ENCODE peak calls at places on chromosomes 4 and X, in six cellular contexts. One of them, this sample, is unnamed.

GRCh38 chrX:144791298-144791697 is 456.0 kb upstream of the SPANXN1 start:
- DNase-seq in globus pallidus: no peak
- DNase-seq in NT2/D1: no peak
- DNase-seq in effector CD4-positive, alpha-beta T cell: no peak
- DNase-seq in activated CD8-positive, alpha-beta memory T cell treated with anti-CD3 and anti-CD28 coated beads, Interleukin-2, amount 50 U/mL, for 4 hours: no peak
- DNase-seq in activated naive CD4-positive, alpha-beta T cell treated with Interleukin-2 at 50 U/mL for 16 hours: no peak
- DNase-seq in this sample: no peak

GRCh38 chr4:35300996-35301774 is 943.1 kb downstream of the ARAP2 start:
- DNase-seq in effector CD4-positive, alpha-beta T cell: no peak
- DNase-seq in NT2/D1: peak
- DNase-seq in globus pallidus: no peak
- DNase-seq in activated naive CD4-positive, alpha-beta T cell treated with Interleukin-2 at 50 U/mL for 16 hours: no peak
- DNase-seq in activated CD8-positive, alpha-beta memory T cell treated with anti-CD3 and anti-CD28 coated beads, Interleukin-2, amount 50 U/mL, for 4 hours: no peak
- DNase-seq in this sample: peak

GRCh38 chr4:41179086-41179374 is 35.3 kb downstream of the APBB2 start:
- DNase-seq in effector CD4-positive, alpha-beta T cell: no peak
- DNase-seq in NT2/D1: no peak
- DNase-seq in activated CD8-positive, alpha-beta memory T cell treated with anti-CD3 and anti-CD28 coated beads, Interleukin-2, amount 50 U/mL, for 4 hours: no peak
- DNase-seq in activated naive CD4-positive, alpha-beta T cell treated with Interleukin-2 at 50 U/mL for 16 hours: no peak
- DNase-seq in globus pallidus: peak
- DNase-seq in this sample: no peak

GRCh38 chr4:4869380-4869723 is 9.9 kb downstream of the MSX1 start:
- DNase-seq in effector CD4-positive, alpha-beta T cell: no peak
- DNase-seq in activated CD8-positive, alpha-beta memory T cell treated with anti-CD3 and anti-CD28 coated beads, Interleukin-2, amount 50 U/mL, for 4 hours: no peak
- DNase-seq in NT2/D1: no peak
- DNase-seq in activated naive CD4-positive, alpha-beta T cell treated with Interleukin-2 at 50 U/mL for 16 hours: no peak
- DNase-seq in globus pallidus: no peak
- DNase-seq in this sample: no peak

GRCh38 chr4:124591646-124592045 is 120.9 kb downstream of the ANKRD50 start:
- DNase-seq in NT2/D1: no peak
- DNase-seq in globus pallidus: no peak
- DNase-seq in activated CD8-positive, alpha-beta memory T cell treated with anti-CD3 and anti-CD28 coated beads, Interleukin-2, amount 50 U/mL, for 4 hours: no peak
- DNase-seq in effector CD4-positive, alpha-beta T cell: no peak
- DNase-seq in activated naive CD4-positive, alpha-beta T cell treated with Interleukin-2 at 50 U/mL for 16 hours: no peak
- DNase-seq in this sample: no peak

GRCh38 chr4:137422666-137423065 is 109.6 kb downstream of the PCDH18 start:
- DNase-seq in activated CD8-positive, alpha-beta memory T cell treated with anti-CD3 and anti-CD28 coated beads, Interleukin-2, amount 50 U/mL, for 4 hours: no peak
- DNase-seq in effector CD4-positive, alpha-beta T cell: no peak
- DNase-seq in NT2/D1: no peak
- DNase-seq in globus pallidus: no peak
- DNase-seq in activated naive CD4-positive, alpha-beta T cell treated with Interleukin-2 at 50 U/mL for 16 hours: no peak
- DNase-seq in this sample: no peak

GRCh38 chr4:79757580-79757979 is 315.4 kb downstream of the ANTXR2 start:
- DNase-seq in activated CD8-positive, alpha-beta memory T cell treated with anti-CD3 and anti-CD28 coated beads, Interleukin-2, amount 50 U/mL, for 4 hours: no peak
- DNase-seq in NT2/D1: no peak
- DNase-seq in globus pallidus: no peak
- DNase-seq in activated naive CD4-positive, alpha-beta T cell treated with Interleukin-2 at 50 U/mL for 16 hours: no peak
- DNase-seq in effector CD4-positive, alpha-beta T cell: no peak
- DNase-seq in this sample: no peak

GRCh38 chrX:41337140-41337539 is 3.2 kb downstream of the DDX3X start:
- DNase-seq in activated naive CD4-positive, alpha-beta T cell treated with Interleukin-2 at 50 U/mL for 16 hours: no peak
- DNase-seq in NT2/D1: no peak
- DNase-seq in activated CD8-positive, alpha-beta memory T cell treated with anti-CD3 and anti-CD28 coated beads, Interleukin-2, amount 50 U/mL, for 4 hours: no peak
- DNase-seq in globus pallidus: no peak
- DNase-seq in effector CD4-positive, alpha-beta T cell: no peak
- DNase-seq in this sample: no peak

GRCh38 chrX:107440187-107440586 is 9.3 kb upstream of the FRMPD3 start:
- DNase-seq in activated naive CD4-positive, alpha-beta T cell treated with Interleukin-2 at 50 U/mL for 16 hours: no peak
- DNase-seq in effector CD4-positive, alpha-beta T cell: no peak
- DNase-seq in activated CD8-positive, alpha-beta memory T cell treated with anti-CD3 and anti-CD28 coated beads, Interleukin-2, amount 50 U/mL, for 4 hours: no peak
- DNase-seq in globus pallidus: no peak
- DNase-seq in NT2/D1: no peak
- DNase-seq in this sample: no peak

GRCh38 chr4:162523171-162523570 is 359.4 kb upstream of the FSTL5 start:
- DNase-seq in NT2/D1: no peak
- DNase-seq in activated naive CD4-positive, alpha-beta T cell treated with Interleukin-2 at 50 U/mL for 16 hours: no peak
- DNase-seq in globus pallidus: no peak
- DNase-seq in effector CD4-positive, alpha-beta T cell: no peak
- DNase-seq in activated CD8-positive, alpha-beta memory T cell treated with anti-CD3 and anti-CD28 coated beads, Interleukin-2, amount 50 U/mL, for 4 hours: no peak
- DNase-seq in this sample: no peak

GRCh38 chrX:85244411-85245210 is 820 bp downstream of the ZNF711 start:
- DNase-seq in effector CD4-positive, alpha-beta T cell: no peak
- DNase-seq in activated naive CD4-positive, alpha-beta T cell treated with Interleukin-2 at 50 U/mL for 16 hours: no peak
- DNase-seq in NT2/D1: no peak
- DNase-seq in globus pallidus: peak
- DNase-seq in activated CD8-positive, alpha-beta memory T cell treated with anti-CD3 and anti-CD28 coated beads, Interleukin-2, amount 50 U/mL, for 4 hours: peak
- DNase-seq in this sample: no peak

GRCh38 chr4:25367004-25367621 is 9.9 kb upstream of the ANAPC4 start:
- DNase-seq in effector CD4-positive, alpha-beta T cell: no peak
- DNase-seq in globus pallidus: peak
- DNase-seq in activated naive CD4-positive, alpha-beta T cell treated with Interleukin-2 at 50 U/mL for 16 hours: no peak
- DNase-seq in NT2/D1: no peak
- DNase-seq in activated CD8-positive, alpha-beta memory T cell treated with anti-CD3 and anti-CD28 coated beads, Interleukin-2, amount 50 U/mL, for 4 hours: no peak
- DNase-seq in this sample: no peak

GRCh38 chr4:28879900-28880299 is 1840.3 kb upstream of the PCDH7 start:
- DNase-seq in globus pallidus: no peak
- DNase-seq in activated CD8-positive, alpha-beta memory T cell treated with anti-CD3 and anti-CD28 coated beads, Interleukin-2, amount 50 U/mL, for 4 hours: no peak
- DNase-seq in effector CD4-positive, alpha-beta T cell: no peak
- DNase-seq in activated naive CD4-positive, alpha-beta T cell treated with Interleukin-2 at 50 U/mL for 16 hours: no peak
- DNase-seq in NT2/D1: no peak
- DNase-seq in this sample: no peak

GRCh38 chrX:74259879-74260491 is 44.0 kb upstream of the ZCCHC13 start:
- DNase-seq in activated CD8-positive, alpha-beta memory T cell treated with anti-CD3 and anti-CD28 coated beads, Interleukin-2, amount 50 U/mL, for 4 hours: no peak
- DNase-seq in NT2/D1: peak
- DNase-seq in effector CD4-positive, alpha-beta T cell: no peak
- DNase-seq in globus pallidus: no peak
- DNase-seq in activated naive CD4-positive, alpha-beta T cell treated with Interleukin-2 at 50 U/mL for 16 hours: no peak
- DNase-seq in this sample: no peak

GRCh38 chrX:12948495-12948894 is 26.4 kb upstream of the TMSB4X start:
- DNase-seq in activated naive CD4-positive, alpha-beta T cell treated with Interleukin-2 at 50 U/mL for 16 hours: no peak
- DNase-seq in activated CD8-positive, alpha-beta memory T cell treated with anti-CD3 and anti-CD28 coated beads, Interleukin-2, amount 50 U/mL, for 4 hours: no peak
- DNase-seq in globus pallidus: no peak
- DNase-seq in NT2/D1: no peak
- DNase-seq in effector CD4-positive, alpha-beta T cell: no peak
- DNase-seq in this sample: no peak

GRCh38 chrX:41734530-41734929 is 10.5 kb downstream of the GPR82 start:
- DNase-seq in effector CD4-positive, alpha-beta T cell: no peak
- DNase-seq in globus pallidus: no peak
- DNase-seq in activated CD8-positive, alpha-beta memory T cell treated with anti-CD3 and anti-CD28 coated beads, Interleukin-2, amount 50 U/mL, for 4 hours: no peak
- DNase-seq in activated naive CD4-positive, alpha-beta T cell treated with Interleukin-2 at 50 U/mL for 16 hours: no peak
- DNase-seq in NT2/D1: no peak
- DNase-seq in this sample: peak

GRCh38 chrX:109749207-109749606 is 16.1 kb upstream of the ACSL4 start:
- DNase-seq in globus pallidus: no peak
- DNase-seq in activated naive CD4-positive, alpha-beta T cell treated with Interleukin-2 at 50 U/mL for 16 hours: no peak
- DNase-seq in effector CD4-positive, alpha-beta T cell: no peak
- DNase-seq in NT2/D1: no peak
- DNase-seq in activated CD8-positive, alpha-beta memory T cell treated with anti-CD3 and anti-CD28 coated beads, Interleukin-2, amount 50 U/mL, for 4 hours: no peak
- DNase-seq in this sample: no peak

GRCh38 chrX:40010550-40011364 is 87.0 kb downstream of the BCOR start:
- DNase-seq in activated naive CD4-positive, alpha-beta T cell treated with Interleukin-2 at 50 U/mL for 16 hours: no peak
- DNase-seq in globus pallidus: no peak
- DNase-seq in effector CD4-positive, alpha-beta T cell: no peak
- DNase-seq in activated CD8-positive, alpha-beta memory T cell treated with anti-CD3 and anti-CD28 coated beads, Interleukin-2, amount 50 U/mL, for 4 hours: peak
- DNase-seq in NT2/D1: no peak
- DNase-seq in this sample: peak

GRCh38 chr4:55808187-55808586 is 11.4 kb upstream of the EXOC1L start:
- DNase-seq in globus pallidus: no peak
- DNase-seq in NT2/D1: no peak
- DNase-seq in activated naive CD4-positive, alpha-beta T cell treated with Interleukin-2 at 50 U/mL for 16 hours: no peak
- DNase-seq in activated CD8-positive, alpha-beta memory T cell treated with anti-CD3 and anti-CD28 coated beads, Interleukin-2, amount 50 U/mL, for 4 hours: no peak
- DNase-seq in effector CD4-positive, alpha-beta T cell: no peak
- DNase-seq in this sample: no peak

GRCh38 chr4:144355809-144356757 is 215.6 kb upstream of the GYPA start:
- DNase-seq in NT2/D1: peak
- DNase-seq in effector CD4-positive, alpha-beta T cell: no peak
- DNase-seq in activated naive CD4-positive, alpha-beta T cell treated with Interleukin-2 at 50 U/mL for 16 hours: no peak
- DNase-seq in globus pallidus: no peak
- DNase-seq in activated CD8-positive, alpha-beta memory T cell treated with anti-CD3 and anti-CD28 coated beads, Interleukin-2, amount 50 U/mL, for 4 hours: no peak
- DNase-seq in this sample: no peak

GRCh38 chrX:12866451-12867377 is at the start of gene TLR7:
- DNase-seq in NT2/D1: no peak
- DNase-seq in globus pallidus: peak
- DNase-seq in effector CD4-positive, alpha-beta T cell: no peak
- DNase-seq in activated naive CD4-positive, alpha-beta T cell treated with Interleukin-2 at 50 U/mL for 16 hours: no peak
- DNase-seq in activated CD8-positive, alpha-beta memory T cell treated with anti-CD3 and anti-CD28 coated beads, Interleukin-2, amount 50 U/mL, for 4 hours: no peak
- DNase-seq in this sample: no peak

GRCh38 chr4:174055344-174055743 is 228.1 kb downstream of the FBXO8 start:
- DNase-seq in activated naive CD4-positive, alpha-beta T cell treated with Interleukin-2 at 50 U/mL for 16 hours: no peak
- DNase-seq in NT2/D1: no peak
- DNase-seq in activated CD8-positive, alpha-beta memory T cell treated with anti-CD3 and anti-CD28 coated beads, Interleukin-2, amount 50 U/mL, for 4 hours: no peak
- DNase-seq in effector CD4-positive, alpha-beta T cell: no peak
- DNase-seq in globus pallidus: no peak
- DNase-seq in this sample: no peak

GRCh38 chrX:47384502-47384901 is 14.1 kb downstream of the ZNF157 start:
- DNase-seq in activated naive CD4-positive, alpha-beta T cell treated with Interleukin-2 at 50 U/mL for 16 hours: peak
- DNase-seq in activated CD8-positive, alpha-beta memory T cell treated with anti-CD3 and anti-CD28 coated beads, Interleukin-2, amount 50 U/mL, for 4 hours: peak
- DNase-seq in effector CD4-positive, alpha-beta T cell: peak
- DNase-seq in globus pallidus: peak
- DNase-seq in NT2/D1: peak
- DNase-seq in this sample: peak

GRCh38 chrX:108139303-108139702 is 47.7 kb downstream of the ATG4A start:
- DNase-seq in NT2/D1: no peak
- DNase-seq in activated CD8-positive, alpha-beta memory T cell treated with anti-CD3 and anti-CD28 coated beads, Interleukin-2, amount 50 U/mL, for 4 hours: no peak
- DNase-seq in activated naive CD4-positive, alpha-beta T cell treated with Interleukin-2 at 50 U/mL for 16 hours: no peak
- DNase-seq in effector CD4-positive, alpha-beta T cell: no peak
- DNase-seq in globus pallidus: no peak
- DNase-seq in this sample: no peak

GRCh38 chr4:25814323-25814722 is 48.5 kb downstream of the SEL1L3 start:
- DNase-seq in activated CD8-positive, alpha-beta memory T cell treated with anti-CD3 and anti-CD28 coated beads, Interleukin-2, amount 50 U/mL, for 4 hours: no peak
- DNase-seq in NT2/D1: no peak
- DNase-seq in effector CD4-positive, alpha-beta T cell: no peak
- DNase-seq in globus pallidus: peak
- DNase-seq in activated naive CD4-positive, alpha-beta T cell treated with Interleukin-2 at 50 U/mL for 16 hours: no peak
- DNase-seq in this sample: no peak

GRCh38 chrX:43357741-43358140 is 298.4 kb upstream of the MAOA start:
- DNase-seq in effector CD4-positive, alpha-beta T cell: no peak
- DNase-seq in globus pallidus: no peak
- DNase-seq in NT2/D1: no peak
- DNase-seq in activated naive CD4-positive, alpha-beta T cell treated with Interleukin-2 at 50 U/mL for 16 hours: no peak
- DNase-seq in activated CD8-positive, alpha-beta memory T cell treated with anti-CD3 and anti-CD28 coated beads, Interleukin-2, amount 50 U/mL, for 4 hours: no peak
- DNase-seq in this sample: no peak

GRCh38 chrX:107135076-107135964 is 16.7 kb upstream of the RBM41 start:
- DNase-seq in activated naive CD4-positive, alpha-beta T cell treated with Interleukin-2 at 50 U/mL for 16 hours: peak
- DNase-seq in effector CD4-positive, alpha-beta T cell: no peak
- DNase-seq in globus pallidus: no peak
- DNase-seq in NT2/D1: no peak
- DNase-seq in activated CD8-positive, alpha-beta memory T cell treated with anti-CD3 and anti-CD28 coated beads, Interleukin-2, amount 50 U/mL, for 4 hours: no peak
- DNase-seq in this sample: no peak

GRCh38 chr4:124948976-124949597 is 236.6 kb upstream of the ANKRD50 start:
- DNase-seq in effector CD4-positive, alpha-beta T cell: no peak
- DNase-seq in NT2/D1: no peak
- DNase-seq in activated naive CD4-positive, alpha-beta T cell treated with Interleukin-2 at 50 U/mL for 16 hours: no peak
- DNase-seq in activated CD8-positive, alpha-beta memory T cell treated with anti-CD3 and anti-CD28 coated beads, Interleukin-2, amount 50 U/mL, for 4 hours: no peak
- DNase-seq in globus pallidus: no peak
- DNase-seq in this sample: no peak

GRCh38 chrX:116462843-116463242 is at the start of gene CT83:
- DNase-seq in effector CD4-positive, alpha-beta T cell: no peak
- DNase-seq in NT2/D1: no peak
- DNase-seq in activated CD8-positive, alpha-beta memory T cell treated with anti-CD3 and anti-CD28 coated beads, Interleukin-2, amount 50 U/mL, for 4 hours: no peak
- DNase-seq in globus pallidus: no peak
- DNase-seq in activated naive CD4-positive, alpha-beta T cell treated with Interleukin-2 at 50 U/mL for 16 hours: no peak
- DNase-seq in this sample: no peak

GRCh38 chr4:150090836-150091235 is 12.6 kb downstream of the DCLK2 start:
- DNase-seq in effector CD4-positive, alpha-beta T cell: no peak
- DNase-seq in globus pallidus: no peak
- DNase-seq in activated naive CD4-positive, alpha-beta T cell treated with Interleukin-2 at 50 U/mL for 16 hours: no peak
- DNase-seq in activated CD8-positive, alpha-beta memory T cell treated with anti-CD3 and anti-CD28 coated beads, Interleukin-2, amount 50 U/mL, for 4 hours: no peak
- DNase-seq in NT2/D1: no peak
- DNase-seq in this sample: no peak

GRCh38 chrX:11197671-11198070 is 86.5 kb downstream of the HCCS start:
- DNase-seq in activated naive CD4-positive, alpha-beta T cell treated with Interleukin-2 at 50 U/mL for 16 hours: no peak
- DNase-seq in NT2/D1: no peak
- DNase-seq in activated CD8-positive, alpha-beta memory T cell treated with anti-CD3 and anti-CD28 coated beads, Interleukin-2, amount 50 U/mL, for 4 hours: no peak
- DNase-seq in effector CD4-positive, alpha-beta T cell: no peak
- DNase-seq in globus pallidus: no peak
- DNase-seq in this sample: no peak

This sample was measured in NCI-H2107.